ENCODE peak calls at places on chromosomes 2 and 18, in five cellular contexts. A is PC-9, D is spleen, Y is neuronal stem cell, L is pancreas. W is an unnamed sample. For H3K4me1, the result is how much of the 10 kb centered on the place peaks cover.

GRCh38 chr2:189116059-189116458 is 63.5 kb downstream of the COL5A2 start:
- DNase-seq in Y (no peak), A (no peak), D (no peak), L (no peak), W (no peak)

GRCh38 chr2:173221937-173222594 is 132.6 kb upstream of the CDCA7 start:
- DNase-seq in L (no peak), A (no peak), D (no peak), Y (no peak), W (no peak)

GRCh38 chr2:31402388-31402787 is 12.2 kb downstream of the XDH start:
- DNase-seq in Y (no peak), L (no peak), D (no peak), A (no peak), W (peak)

GRCh38 chr2:8432712-8433336 is 249.0 kb upstream of the ID2 start:
- DNase-seq in L (no peak), A (no peak), D (no peak), Y (no peak), W (no peak)

GRCh38 chr2:127695491-127696472 is 5.5 kb upstream of the SFT2D3 start:
- DNase-seq in D (peak), L (peak), Y (no peak), A (peak), W (no peak)

GRCh38 chr2:230723363-230723762 is 10.7 kb downstream of the CAB39 start:
- DNase-seq in A (no peak), L (no peak), Y (no peak), D (no peak), W (no peak)

GRCh38 chr2:170386554-170386953 is 208.6 kb downstream of the MYO3B start:
- DNase-seq in D (no peak), L (no peak), A (no peak), Y (no peak), W (no peak)

GRCh38 chr18:46718501-46719341 is 38.1 kb downstream of the ST8SIA5 start:
- DNase-seq in L (no peak), D (no peak), A (no peak), Y (no peak), W (no peak)

GRCh38 chr18:78972930-78973331 is 6.7 kb upstream of the SALL3 start:
- DNase-seq in Y (no peak), A (no peak), L (no peak), D (no peak), W (no peak)

GRCh38 chr2:33015421-33016142 is 68.8 kb downstream of the LTBP1 start:
- DNase-seq in D (no peak), L (no peak), Y (no peak), A (peak), W (no peak)

GRCh38 chr2:241568738-241569137 is 10.2 kb downstream of the BOK start:
- DNase-seq in L (no peak), A (no peak), Y (no peak), D (peak), W (no peak)

GRCh38 chr2:36561223-36561944 is 36.6 kb downstream of the FEZ2 start:
- DNase-seq in A (peak), D (no peak), Y (no peak), L (no peak), W (peak)

GRCh38 chr2:11681722-11682589 is 12.0 kb upstream of the NTSR2 start:
- DNase-seq in Y (peak), A (peak), L (peak), D (peak), W (no peak)

GRCh38 chr2:147204102-147204501 is 640.7 kb upstream of the ACVR2A start:
- DNase-seq in A (peak), Y (no peak), L (no peak), D (no peak), W (no peak)

GRCh38 chr2:36432479-36432878 is 76.9 kb downstream of the CRIM1 start:
- DNase-seq in L (no peak), A (no peak), Y (no peak), D (no peak), W (no peak)

GRCh38 chr18:23380817-23381216 is 72.3 kb upstream of the RIOK3 start:
- DNase-seq in A (no peak), Y (no peak), L (no peak), D (no peak), W (no peak)

GRCh38 chr2:241794250-241794823 is 14.7 kb upstream of the NEU4 start:
- DNase-seq in D (no peak), A (no peak), Y (no peak), L (no peak), W (no peak)

GRCh38 chr2:55051026-55051866 is 995 bp upstream of the RTN4 start:
- DNase-seq in D (no peak), Y (peak), L (no peak), A (peak), W (peak)

GRCh38 chr2:239033801-239034560 is 186.1 kb downstream of the TWIST2 start:
- DNase-seq in A (no peak), D (no peak), L (no peak), Y (no peak), W (peak)

GRCh38 chr2:209636066-209636465 is 135.6 kb upstream of the UNC80 start:
- DNase-seq in Y (no peak), A (no peak), L (no peak), D (no peak), W (peak)

GRCh38 chr2:150144546-150145305 is 342.7 kb downstream of the RND3 start:
- DNase-seq in Y (no peak), L (no peak), D (no peak), A (no peak), W (peak)

GRCh38 chr2:37575780-37576179 is 95.7 kb downstream of the CDC42EP3 start:
- DNase-seq in D (no peak), A (no peak), L (no peak), Y (no peak), W (no peak)

GRCh38 chr2:80167284-80167808 is 137.2 kb downstream of the LRRTM1 start:
- DNase-seq in D (no peak), Y (no peak), L (no peak), A (no peak), W (no peak)

GRCh38 chr2:128727404-128727803 is 408.7 kb upstream of the HS6ST1 start:
- DNase-seq in L (no peak), Y (no peak), D (no peak), A (no peak), W (no peak)

GRCh38 chr2:69902213-69902922 is 8.6 kb downstream of the SNRNP27 start:
- DNase-seq in L (no peak), Y (no peak), A (no peak), D (peak), W (no peak)

GRCh38 chr2:190121971-190122370 is 59.4 kb upstream of the MSTN start:
- DNase-seq in A (no peak), L (no peak), Y (no peak), D (no peak), W (no peak)

GRCh38 chr2:95309599-95309998 is 12.5 kb downstream of the KCNIP3 start:
- DNase-seq in D (no peak), A (no peak), Y (no peak), L (no peak), W (no peak)

GRCh38 chr2:84830095-84830494 is 50.8 kb downstream of the TRABD2A start:
- DNase-seq in D (peak), A (no peak), L (no peak), Y (no peak), W (no peak)

GRCh38 chr2:5140367-5140766 is 551.8 kb upstream of the SOX11 start:
- DNase-seq in D (no peak), L (no peak), A (no peak), Y (no peak), W (peak)

GRCh38 chr2:75722687-75723086 is 12.0 kb upstream of the GCFC2 start:
- DNase-seq in D (no peak), A (no peak), L (no peak), Y (no peak), W (no peak)

GRCh38 chr18:44392933-44393332 is 287.8 kb upstream of the SETBP1 start:
- DNase-seq in Y (peak), D (no peak), A (peak), L (no peak), W (no peak)

GRCh38 chr2:55099878-55100820 is 49.9 kb upstream of the RTN4 start:
- DNase-seq in Y (no peak), L (no peak), A (no peak), D (no peak), W (no peak)

GRCh38 chr2:88144914-88145497 is 17.1 kb upstream of the FABP1 start:
- DNase-seq in L (no peak), Y (no peak), A (no peak), D (no peak), W (no peak)

GRCh38 chr18:908631-909621 is 4.3 kb downstream of the ADCYAP1 start:
- DNase-seq in L (no peak), A (no peak), D (no peak), Y (no peak), W (no peak)

GRCh38 chr18:44852818-44853217 is 172.1 kb downstream of the SETBP1 start:
- DNase-seq in Y (no peak), L (no peak), D (no peak), A (no peak), W (no peak)

GRCh38 chr2:214558341-214558740 is 147.5 kb downstream of the VWC2L start:
- DNase-seq in L (no peak), A (no peak), D (no peak), Y (no peak), W (peak)

GRCh38 chr2:39736593-39736992 is 42.5 kb downstream of the THUMPD2 start:
- DNase-seq in Y (no peak), A (no peak), D (no peak), L (no peak), W (no peak)

GRCh38 chr18:9160014-9160413 is 23.4 kb downstream of the ANKRD12 start:
- DNase-seq in Y (no peak), D (no peak), L (no peak), A (no peak), W (no peak)

GRCh38 chr18:9153281-9153680 is 16.7 kb downstream of the ANKRD12 start:
- DNase-seq in D (no peak), A (no peak), L (no peak), Y (no peak), W (no peak)

GRCh38 chr18:9157806-9158205 is 21.2 kb downstream of the ANKRD12 start:
- DNase-seq in D (no peak), Y (no peak), A (no peak), L (no peak), W (no peak)

DNA sequence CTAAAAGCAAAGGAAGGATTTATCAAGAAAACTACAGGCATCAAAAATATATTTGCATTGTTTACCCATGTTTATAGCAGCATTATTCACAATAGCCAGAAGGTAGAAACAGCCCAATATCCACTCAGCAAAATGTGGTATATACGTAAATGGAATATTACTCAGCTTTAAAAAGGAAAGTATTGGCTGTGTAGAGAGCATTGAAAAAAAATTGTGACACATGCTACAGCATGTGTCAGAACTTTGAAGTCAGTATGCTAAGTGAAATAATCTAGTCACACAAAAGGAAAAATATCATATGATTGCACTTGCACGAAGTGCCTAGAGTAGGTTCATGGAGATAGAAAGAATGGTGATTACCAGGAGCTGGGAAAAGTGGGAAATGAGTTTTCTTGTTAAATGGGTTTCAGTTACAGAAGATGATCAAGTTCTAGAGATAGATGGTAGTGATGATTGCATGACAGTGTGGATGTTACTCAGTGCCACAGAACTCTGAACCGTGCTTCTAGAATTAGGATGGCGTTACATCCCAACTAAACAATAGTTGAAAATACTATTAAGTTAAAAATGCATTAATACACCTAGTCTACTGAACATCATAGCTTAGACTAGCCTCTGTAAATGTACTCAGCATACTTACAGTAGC is 20.1 kb downstream of the ANKRD12 start:
- DNase-seq in A (no peak), Y (no peak), L (no peak), D (no peak), W (no peak)
- H3K4me1 ChIP-seq in A (under half), Y (under half), L (under half), D (half or more), W (under half)

GRCh38 chr18:75351409-75351808 is 76.1 kb downstream of the SMIM21 start:
- DNase-seq in L (no peak), D (no peak), Y (no peak), A (no peak), W (no peak)

GRCh38 chr18:75350857-75351256 is 76.6 kb downstream of the SMIM21 start:
- DNase-seq in D (no peak), Y (no peak), L (no peak), A (no peak), W (no peak)

GRCh38 chr18:75353357-75353756 is 74.1 kb downstream of the SMIM21 start:
- DNase-seq in A (no peak), Y (no peak), D (no peak), L (no peak), W (no peak)

GRCh38 chr18:75346671-75347070 is 80.8 kb downstream of the SMIM21 start:
- DNase-seq in D (no peak), A (no peak), L (no peak), Y (no peak), W (no peak)

GRCh38 chr18:75350440-75350839 is 77.1 kb downstream of the SMIM21 start:
- DNase-seq in Y (peak), A (no peak), D (no peak), L (no peak), W (no peak)
- H3K27ac ChIP-seq in Y (no peak), A (no peak), D (no peak), L (no peak), W (no peak)

DNA sequence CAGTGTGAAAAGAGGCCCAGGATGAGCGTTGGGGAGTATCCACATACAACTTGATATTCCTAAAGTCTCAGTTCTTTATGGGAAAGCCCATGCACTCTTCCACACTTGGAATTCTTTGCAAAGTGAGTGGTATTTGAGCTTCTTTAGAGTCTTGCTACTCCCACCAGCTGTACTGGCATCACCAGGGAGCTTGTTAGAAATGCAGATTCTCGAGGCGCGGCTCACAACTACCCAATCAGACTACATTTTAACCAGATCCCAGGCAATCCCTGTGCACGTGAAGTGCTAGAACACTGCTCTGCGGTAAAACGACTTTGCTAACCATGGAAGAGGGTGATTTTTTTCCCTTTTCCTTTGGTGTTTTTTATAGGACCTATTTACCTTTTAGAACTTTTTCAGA is 184.7 kb downstream of the NEDD4L start:
- DNase-seq in L (no peak), Y (no peak), A (no peak), D (no peak), W (no peak)
- H3K4me1 ChIP-seq in L (half or more), Y (under half), A (under half), D (under half), W (half or more)

GRCh38 chr2:64586054-64586453 is 61.9 kb downstream of the AFTPH start:
- DNase-seq in Y (no peak), A (no peak), L (no peak), D (no peak), W (no peak)

GRCh38 chr2:64586883-64587481 is 62.9 kb downstream of the AFTPH start:
- DNase-seq in L (no peak), Y (peak), A (no peak), D (no peak), W (no peak)

GRCh38 chr2:64581018-64581417 is 56.9 kb downstream of the AFTPH start:
- DNase-seq in A (no peak), Y (no peak), D (no peak), L (no peak), W (no peak)

GRCh38 chr2:64581777-64582539 is 57.8 kb downstream of the AFTPH start:
- DNase-seq in L (no peak), Y (no peak), A (no peak), D (no peak), W (no peak)

GRCh38 chr2:64582774-64583340 is 58.7 kb downstream of the AFTPH start:
- DNase-seq in L (no peak), Y (no peak), A (no peak), D (no peak), W (no peak)
- H3K27ac ChIP-seq in L (no peak), Y (no peak), A (no peak), D (no peak), W (no peak)

DNA sequence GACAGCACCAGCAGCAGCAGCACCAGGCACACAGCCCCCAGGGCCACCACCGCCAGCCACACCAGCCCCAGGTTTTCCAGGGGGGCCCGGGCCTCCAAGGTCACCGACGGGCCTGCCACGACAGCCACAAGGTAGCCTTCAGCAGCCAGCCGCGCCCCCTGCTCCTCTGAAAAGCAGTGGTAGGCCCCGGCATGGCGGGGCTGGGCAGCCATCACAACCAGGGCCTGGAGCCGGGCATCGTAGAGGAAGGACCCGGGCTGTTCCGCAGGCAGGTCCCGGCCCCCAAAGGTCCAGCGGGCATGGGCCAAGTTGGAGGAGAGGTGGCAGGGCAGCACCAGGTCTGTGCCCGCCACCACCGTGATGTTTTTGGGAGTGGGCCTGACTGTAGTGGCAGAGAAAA is 3.3 kb upstream of the ANKRD39 start:
- DNase-seq in Y (no peak), D (peak), A (no peak), L (no peak), W (no peak)
- H3K4me1 ChIP-seq in Y (under half), D (half or more), A (under half), L (under half), W (under half)

GRCh38 chr18:58991127-58991798 is 126.6 kb downstream of the ZNF532 start:
- DNase-seq in D (no peak), A (no peak), L (no peak), Y (no peak), W (peak)
- H3K27ac ChIP-seq in D (no peak), A (no peak), L (peak), Y (no peak), W (no peak)

DNA sequence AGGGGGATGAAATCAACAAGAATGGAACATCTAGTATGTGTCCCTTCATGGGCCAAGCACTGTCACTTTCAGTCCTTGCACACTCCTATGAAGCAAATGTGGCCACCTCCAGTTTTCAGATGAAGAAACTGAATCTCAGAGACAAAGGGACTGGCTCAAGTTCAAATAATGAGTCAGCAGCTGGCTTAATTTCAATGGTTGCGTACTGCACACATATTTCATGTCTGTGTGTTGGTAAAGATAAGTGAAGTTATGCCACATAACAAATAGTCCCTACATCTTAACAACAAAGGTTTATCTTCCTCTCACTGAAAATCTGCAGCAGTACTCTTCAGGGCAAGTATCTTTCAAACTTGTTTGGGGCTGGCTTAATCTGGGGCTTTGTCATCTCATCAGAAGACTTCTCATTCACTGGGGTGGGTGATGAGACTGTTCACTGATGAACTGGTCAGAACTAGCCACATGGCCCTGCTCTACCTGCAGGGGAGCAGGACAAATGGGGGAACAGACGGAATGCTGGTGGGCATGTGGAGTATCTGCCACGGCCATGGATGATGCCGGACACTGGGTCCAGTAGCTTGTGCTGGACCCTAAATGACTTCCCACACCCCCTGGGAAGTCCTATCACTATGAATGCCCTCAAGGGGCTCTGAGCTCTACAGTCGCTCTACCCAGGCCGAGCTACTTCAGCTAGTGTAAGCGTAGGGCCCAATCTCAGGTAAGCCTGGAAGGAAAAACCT is 263.2 kb downstream of the CYP26B1 start:
- DNase-seq in Y (no peak), L (no peak), D (no peak), A (peak), W (peak)
- H3K4me1 ChIP-seq in Y (under half), L (under half), D (under half), A (under half), W (under half)

DNA sequence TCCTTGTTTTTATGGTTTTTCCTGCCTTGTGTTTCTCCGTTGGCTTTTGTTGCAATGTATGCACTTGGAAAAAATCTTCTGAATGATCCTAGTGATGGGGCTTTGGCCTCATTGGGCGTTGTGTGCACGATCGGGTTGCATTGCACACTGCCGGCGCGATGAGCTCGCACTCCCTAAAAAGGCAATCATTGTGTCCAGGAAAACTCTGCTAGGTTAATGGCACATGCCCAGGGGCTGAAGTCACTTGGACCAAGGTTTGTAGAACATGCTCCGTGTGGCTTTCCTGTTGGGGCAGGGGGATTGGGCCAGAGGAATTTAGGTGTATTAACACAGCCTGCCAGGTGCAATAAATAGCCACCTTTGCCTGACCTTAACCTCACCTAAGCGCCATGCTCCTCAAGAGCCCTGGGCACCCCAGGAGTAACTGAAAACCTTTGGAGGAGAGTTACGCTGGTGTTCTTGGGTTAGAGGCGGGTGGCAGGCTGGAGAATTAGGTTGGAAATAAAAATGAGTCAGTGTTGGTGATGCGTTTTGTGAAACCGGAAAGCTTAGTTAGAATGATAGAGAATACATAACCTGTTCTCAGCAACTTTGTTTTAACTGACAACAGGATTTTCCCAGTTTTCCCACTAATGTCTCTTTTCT is 16.8 kb downstream of the LRRFIP1 start:
- DNase-seq in A (no peak), D (no peak), Y (no peak), L (no peak), W (no peak)
- H3K27ac ChIP-seq in A (no peak), D (no peak), Y (no peak), L (no peak), W (no peak)